ENCODE peak calls at places on chromosomes 16 and 17, in four cellular contexts. T is GM12878, S is HepG2, K is K562. C is an unnamed sample.
A peak's percentile ranks its signal among the peaks of the same experiment; 100 is the strongest.

GRCh38 chr17:20084621-20085282 is 75.6 kb downstream of the SPECC1 start:
- DNase-seq in T (no peak), S (no peak), K (no peak), C (no peak)

GRCh38 chr16:12305847-12306246 is 329.3 kb downstream of the SNX29 start:
- DNase-seq in T (no peak), S (no peak), K (no peak), C (no peak)

GRCh38 chr17:28372203-28372944 is 880 bp downstream of the SARM1 start:
- DNase-seq in T (no peak), S (no peak), K (no peak), C (no peak)

GRCh38 chr17:4249452-4250029 is 14.2 kb downstream of the ANKFY1 start:
- DNase-seq in T (no peak), S (peak; percentile 40), K (peak; percentile 58), C (no peak)

GRCh38 chr16:71895679-71896385 is 501 bp downstream of the IST1 start:
- DNase-seq in T (no peak), S (no peak), K (peak; percentile 78), C (no peak)

GRCh38 chr16:637081-638018 is 1.2 kb upstream of the METTL26 start:
- DNase-seq in T (no peak), S (peak; percentile 37), K (peak; percentile 97), C (no peak)

GRCh38 chr17:2396568-2397246 is 4.2 kb downstream of the MNT start:
- DNase-seq in T (peak; percentile 68), S (peak; percentile 95), K (peak; percentile 52), C (peak; percentile 93)

GRCh38 chr17:2705888-2706795 is 5.4 kb downstream of the CLUH start:
- DNase-seq in T (no peak), S (no peak), K (no peak), C (no peak)

GRCh38 chr17:72624652-72625051 is 467.8 kb downstream of the SLC39A11 start:
- DNase-seq in T (no peak), S (no peak), K (no peak), C (no peak)

GRCh38 chr17:47763913-47764582 is 31.0 kb downstream of the TBX21 start:
- DNase-seq in T (no peak), S (no peak), K (no peak), C (no peak)

GRCh38 chr16:2856686-2857450 is 1.1 kb downstream of the PRSS22 start:
- DNase-seq in T (no peak), S (no peak), K (no peak), C (no peak)

GRCh38 chr16:2854700-2855309 is 3.2 kb downstream of the PRSS22 start:
- DNase-seq in T (no peak), S (no peak), K (peak; percentile 57), C (no peak)

GRCh38 chr16:2855536-2855935 is 2.4 kb downstream of the PRSS22 start:
- DNase-seq in T (no peak), S (no peak), K (no peak), C (no peak)

GRCh38 chr16:2857451-2858244 is at the start of gene PRSS22:
- DNase-seq in T (no peak), S (no peak), K (no peak), C (no peak)

DNA sequence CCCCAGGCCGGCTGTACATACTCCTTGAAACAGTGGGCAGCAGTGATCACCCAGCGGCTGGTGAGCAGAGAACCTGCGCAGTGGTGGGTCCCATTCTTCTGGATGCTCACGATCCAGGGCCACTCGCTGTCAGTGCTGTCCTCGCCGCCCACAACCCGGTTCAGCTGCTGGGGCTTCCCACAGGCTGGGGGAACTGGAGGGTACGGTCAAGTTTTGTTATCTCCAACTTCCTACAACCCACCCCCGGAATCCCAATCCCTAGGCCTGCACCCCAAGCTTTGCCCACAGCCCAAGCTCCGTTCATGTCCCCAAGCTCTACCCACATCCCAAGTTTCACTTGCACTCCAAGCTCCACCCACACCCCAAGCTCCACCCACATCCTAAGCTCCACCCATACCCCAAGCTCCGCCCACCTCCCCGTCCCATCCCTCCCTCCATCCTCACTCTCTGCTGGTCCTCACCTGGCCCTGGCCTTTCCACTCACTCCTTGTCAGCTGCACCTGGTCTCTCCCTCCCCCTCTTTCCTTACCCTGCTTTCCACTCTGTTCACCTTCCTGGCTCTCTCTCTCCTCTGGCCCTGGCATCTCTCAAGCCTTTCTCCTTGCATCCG is 1.8 kb downstream of the PRSS22 start:
- DNase-seq in T (no peak), S (no peak), K (peak; percentile 75), C (no peak)
- TF ChIP-seq ZNF274 in T (no peak), S (no peak), K (no peak), C (no peak)

GRCh38 chr17:48878920-48879898 is 13.4 kb upstream of the ATP5MC1 start:
- DNase-seq in T (peak; percentile 55), S (peak; percentile 80), K (peak; percentile 90), C (peak; percentile 82)
- TF ChIP-seq REST in T (peak; percentile 44), S (no peak), K (no peak), C (no peak)

GRCh38 chr16:69618721-69619120 is 53.0 kb downstream of the NFAT5 start:
- DNase-seq in T (no peak), S (no peak), K (no peak), C (no peak)
- H3K79me2 ChIP-seq in T (peaks cover 53% of the 10 kb centered on the region), S (peaks cover 81% of the 10 kb centered on the region), K (peaks cover 65% of the 10 kb centered on the region), C (peaks cover 100% of the 10 kb centered on the region)

GRCh38 chr17:57955183-57955952 is at the start of gene CUEDC1:
- DNase-seq in T (no peak), S (no peak), K (peak; percentile 81), C (no peak)

GRCh38 chr17:57957120-57957850 is 2.1 kb upstream of the CUEDC1 start:
- DNase-seq in T (no peak), S (no peak), K (no peak), C (no peak)

GRCh38 chr17:57957886-57958285 is 2.7 kb upstream of the CUEDC1 start:
- DNase-seq in T (no peak), S (no peak), K (no peak), C (no peak)

GRCh38 chr17:57954421-57955182 is 610 bp downstream of the CUEDC1 start:
- DNase-seq in T (no peak), S (no peak), K (peak; percentile 47), C (no peak)

GRCh38 chr17:57956311-57957119 is 1.3 kb upstream of the CUEDC1 start:
- DNase-seq in T (peak; percentile 62), S (no peak), K (no peak), C (no peak)
- TF ChIP-seq ZNF274 in T (no peak), S (no peak), K (no peak), C (no peak)

GRCh38 chr17:81566461-81567126 is 14.4 kb upstream of the FAAP100 start:
- DNase-seq in T (no peak), S (no peak), K (no peak), C (peak; percentile 41)
- TF ChIP-seq REST in T (no peak), S (no peak), K (no peak), C (no peak)

DNA sequence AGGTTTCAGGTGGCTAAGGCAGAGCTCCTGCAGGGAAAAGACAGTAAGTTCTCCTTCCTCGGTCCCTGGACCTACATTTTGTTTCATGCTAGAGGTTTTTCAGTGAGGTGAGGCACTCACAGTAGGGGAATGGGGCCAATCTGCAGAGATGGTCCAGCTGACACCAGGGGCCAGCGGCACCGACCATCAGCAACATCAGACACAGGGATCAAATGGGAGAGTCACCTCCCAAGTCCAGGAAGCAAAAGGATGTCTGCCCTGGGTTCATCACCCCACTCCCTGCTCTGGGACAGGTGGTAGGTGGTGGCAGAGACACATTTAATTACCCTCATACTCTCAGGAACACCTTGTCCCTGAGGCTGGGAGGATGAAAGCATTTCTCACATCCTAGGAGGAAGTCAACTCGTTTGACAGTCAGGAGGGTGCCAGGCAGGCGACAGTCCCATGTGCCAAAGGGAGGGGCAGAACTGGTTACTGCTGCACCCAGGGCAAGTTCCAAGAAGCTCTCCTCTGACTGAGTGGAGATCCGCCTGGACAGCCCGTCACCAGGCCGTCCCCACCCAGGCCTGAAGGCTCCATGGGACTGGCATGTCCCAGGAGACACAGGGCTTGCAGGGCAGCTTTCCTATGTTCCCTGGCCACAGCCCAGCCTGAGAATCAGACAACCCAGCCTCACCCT is 19.2 kb downstream of the ATP6V0D1 start:
- DNase-seq in T (no peak), S (no peak), K (no peak), C (no peak)
- H3K79me2 ChIP-seq in T (peaks cover 12% of the 10 kb centered on the region), S (peaks cover 8% of the 10 kb centered on the region), K (peaks cover 48% of the 10 kb centered on the region), C (peaks cover 10% of the 10 kb centered on the region)

DNA sequence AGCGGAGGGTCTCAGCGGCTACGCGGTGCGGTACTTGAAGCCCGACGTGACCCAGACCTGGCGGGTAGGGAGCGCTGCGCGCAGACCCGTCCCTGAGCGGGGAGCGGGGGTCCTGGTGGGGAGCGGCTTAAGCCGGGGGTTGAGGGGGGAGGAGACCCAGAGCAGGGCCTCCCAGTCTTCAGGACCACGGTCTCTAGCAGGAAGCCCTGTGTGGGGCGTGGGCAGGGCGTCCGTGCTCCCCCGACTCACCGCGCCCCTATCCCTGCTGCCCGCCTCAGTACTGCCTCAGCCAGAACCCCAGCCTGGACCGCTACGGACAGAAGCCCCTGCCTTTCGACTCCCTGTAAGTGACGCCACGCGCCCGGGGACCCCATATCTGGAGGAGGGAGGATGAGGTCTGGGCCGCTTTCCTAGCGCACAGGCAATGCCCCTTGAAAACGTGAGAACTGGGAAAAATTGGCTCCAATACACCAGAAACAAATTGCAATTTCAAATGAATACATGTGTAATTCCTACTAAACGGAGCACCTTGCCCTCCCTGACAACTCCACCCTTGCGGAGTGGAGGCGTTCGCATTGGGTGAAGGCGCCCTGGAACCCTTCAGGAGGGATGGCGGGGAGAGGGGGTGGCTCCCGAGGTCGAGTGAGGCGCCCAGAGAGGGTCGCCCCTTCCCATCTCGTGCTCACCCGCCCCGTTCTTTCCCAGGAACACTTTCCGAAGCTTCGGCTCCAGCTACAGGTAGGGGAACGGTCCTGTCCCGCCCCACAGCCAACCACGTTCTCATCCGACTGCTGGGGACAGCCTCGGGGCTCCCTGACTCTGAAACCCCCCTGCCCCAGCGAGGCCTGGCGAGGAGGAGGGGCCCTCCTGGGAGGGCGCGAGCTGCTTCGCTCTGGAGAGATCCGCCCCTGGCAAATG is 14.5 kb upstream of the CNGB1 start:
- DNase-seq in T (no peak), S (no peak), K (peak; percentile 79), C (no peak)
- TF ChIP-seq ZNF274 in T (no peak), S (no peak), K (no peak), C (no peak)

DNA sequence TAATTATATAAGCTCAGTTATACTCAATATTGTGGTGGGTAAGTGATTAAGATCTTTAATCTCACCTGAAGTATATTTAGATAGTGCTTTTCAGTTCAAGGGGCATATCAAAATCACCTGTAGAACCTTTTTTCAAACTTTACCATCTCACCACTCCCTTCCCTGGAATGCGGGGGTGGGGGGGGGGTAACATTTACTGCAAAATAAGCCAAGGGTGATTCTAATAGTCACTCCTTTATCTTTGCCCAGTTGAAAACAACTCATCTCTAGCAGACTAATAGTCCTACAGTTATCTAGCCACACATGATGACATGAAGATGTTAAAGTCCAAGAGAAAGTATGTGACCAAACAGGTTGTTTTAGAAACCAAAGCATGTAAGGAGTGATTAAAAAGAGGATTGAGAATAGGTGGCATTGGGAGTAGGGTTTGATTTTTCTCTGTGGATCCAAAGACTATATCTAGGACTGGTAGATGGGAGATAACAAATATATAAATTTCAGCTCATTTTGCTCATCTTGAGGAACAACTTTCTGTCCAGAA is 21.5 kb downstream of the LPCAT2 start:
- DNase-seq in T (no peak), S (no peak), K (no peak), C (no peak)
- TF ChIP-seq REST in T (no peak), S (no peak), K (no peak), C (no peak)

GRCh38 chr17:80930335-80931040 is 61.2 kb upstream of the CHMP6 start:
- DNase-seq in T (no peak), S (no peak), K (no peak), C (no peak)

GRCh38 chr17:80931421-80932265 is 60.0 kb upstream of the CHMP6 start:
- DNase-seq in T (no peak), S (no peak), K (no peak), C (peak; percentile 12)

GRCh38 chr17:80927791-80928216 is 63.8 kb upstream of the CHMP6 start:
- DNase-seq in T (no peak), S (no peak), K (no peak), C (no peak)

GRCh38 chr17:80926601-80927250 is 64.9 kb upstream of the CHMP6 start:
- DNase-seq in T (no peak), S (no peak), K (no peak), C (no peak)

GRCh38 chr17:80929449-80929848 is 62.2 kb upstream of the CHMP6 start:
- DNase-seq in T (peak; percentile 77), S (no peak), K (no peak), C (no peak)
- H3K79me2 ChIP-seq in T (no peaks in the 10 kb centered on the region), S (no peaks in the 10 kb centered on the region), K (no peaks in the 10 kb centered on the region), C (no peaks in the 10 kb centered on the region)

C was measured in HCT116.